ENCODE peak calls at places on chromosome 4, in seven cellular contexts. B, C, M, U, V, X and A are unnamed samples. For H3K36me3 and H3K4me1, the result is how much of the 10 kb centered on the place peaks cover.

GRCh38 chr4:122005064-122005755 is 53.4 kb upstream of the TRPC3 start:
- DNase-seq in B (no peak), V (peak), M (no peak), X (no peak), U (no peak), C (peak), A (peak)

GRCh38 chr4:185754961-185755360 is 57.0 kb downstream of the SORBS2 start:
- DNase-seq in M (no peak), C (no peak), U (no peak), V (no peak), X (no peak), B (peak), A (no peak)

GRCh38 chr4:20520901-20521300 is 179.4 kb upstream of the PACRGL start:
- DNase-seq in V (peak), X (no peak), M (no peak), U (no peak), C (no peak), B (no peak), A (peak)

GRCh38 chr4:107531927-107532326 is 188.1 kb downstream of the PAPSS1 start:
- DNase-seq in U (no peak), X (no peak), B (no peak), C (no peak), M (no peak), V (no peak), A (no peak)

GRCh38 chr4:153661215-153661822 is 22.8 kb upstream of the TLR2 start:
- DNase-seq in X (peak), U (no peak), B (no peak), C (no peak), M (no peak), V (peak), A (peak)

GRCh38 chr4:84917869-84918600 is 48.5 kb downstream of the WDFY3 start:
- DNase-seq in C (no peak), U (no peak), V (no peak), X (no peak), M (no peak), B (no peak), A (no peak)

GRCh38 chr4:125433453-125433852 is 118.7 kb downstream of the FAT4 start:
- DNase-seq in M (no peak), X (no peak), U (no peak), B (no peak), V (peak), C (no peak), A (peak)

GRCh38 chr4:165454426-165454825 is 75.6 kb downstream of the CPE start:
- DNase-seq in C (no peak), U (no peak), X (no peak), M (no peak), B (no peak), V (no peak), A (no peak)

GRCh38 chr4:121796283-121796682 is 4.8 kb upstream of the EXOSC9 start:
- DNase-seq in V (no peak), M (no peak), C (no peak), B (no peak), U (no peak), X (no peak), A (no peak)

GRCh38 chr4:146370841-146371240 is 150.9 kb downstream of the SLC10A7 start:
- DNase-seq in B (no peak), X (no peak), V (no peak), M (no peak), U (no peak), C (no peak), A (no peak)

GRCh38 chr4:184237612-184238011 is 19.9 kb upstream of the ENPP6 start:
- DNase-seq in V (no peak), B (no peak), M (no peak), C (no peak), X (no peak), U (no peak), A (no peak)

GRCh38 chr4:74223801-74224200 is 65.9 kb downstream of the MTHFD2L start:
- DNase-seq in C (no peak), X (no peak), U (no peak), M (no peak), B (no peak), V (peak), A (peak)

GRCh38 chr4:39637572-39638357 is 900 bp downstream of the SMIM14 start:
- DNase-seq in M (peak), V (peak), C (peak), B (peak), X (peak), U (no peak), A (peak)

GRCh38 chr4:140351778-140352177 is 21.7 kb upstream of the SCOC start:
- DNase-seq in C (no peak), M (no peak), V (no peak), B (no peak), U (no peak), X (no peak), A (no peak)

GRCh38 chr4:94412019-94413017 is 39.4 kb upstream of the PDLIM5 start:
- DNase-seq in C (peak), V (peak), X (no peak), M (no peak), B (no peak), U (no peak), A (peak)

GRCh38 chr4:36178489-36178888 is 65.8 kb downstream of the ARAP2 start:
- DNase-seq in V (no peak), M (no peak), B (no peak), U (no peak), X (no peak), C (no peak), A (no peak)

GRCh38 chr4:21697583-21697982 is 251.0 kb downstream of the KCNIP4 start:
- DNase-seq in X (no peak), C (no peak), B (no peak), V (peak), U (no peak), M (peak), A (peak)

GRCh38 chr4:175412744-175413143 is 399.3 kb downstream of the GPM6A start:
- DNase-seq in C (no peak), X (no peak), V (peak), U (no peak), M (no peak), B (no peak), A (peak)

GRCh38 chr4:78747328-78747946 is 28.7 kb upstream of the BMP2K start:
- DNase-seq in C (no peak), B (no peak), V (peak), U (no peak), M (no peak), X (no peak), A (peak)

GRCh38 chr4:8675383-8675782 is 82.8 kb downstream of the CPZ start:
- DNase-seq in X (no peak), V (no peak), U (no peak), M (no peak), C (no peak), B (no peak), A (peak)

GRCh38 chr4:74217365-74217764 is 59.4 kb downstream of the MTHFD2L start:
- DNase-seq in V (peak), C (no peak), U (no peak), M (no peak), X (no peak), B (no peak), A (peak)

GRCh38 chr4:13640149-13640671 is 12.7 kb upstream of the BOD1L1 start:
- DNase-seq in V (peak), X (no peak), U (no peak), M (no peak), C (no peak), B (no peak), A (peak)

GRCh38 chr4:98686847-98687246 is 28.4 kb upstream of the TSPAN5 start:
- DNase-seq in B (no peak), M (no peak), C (no peak), V (no peak), X (no peak), U (no peak), A (no peak)

GRCh38 chr4:19375405-19375804 is 876.3 kb upstream of the SLIT2 start:
- DNase-seq in C (no peak), V (no peak), B (no peak), M (no peak), X (no peak), U (no peak), A (no peak)

GRCh38 chr4:186015212-186015817 is 53.6 kb upstream of the TLR3 start:
- DNase-seq in B (no peak), M (no peak), V (no peak), U (no peak), X (no peak), C (no peak), A (no peak)

GRCh38 chr4:145061325-145061920 is 36.6 kb downstream of the ANAPC10 start:
- DNase-seq in B (no peak), U (no peak), C (no peak), M (peak), V (peak), X (no peak), A (peak)

GRCh38 chr4:6019316-6020263 is 1.4 kb upstream of the C4orf50 start:
- DNase-seq in M (peak), B (peak), U (no peak), V (peak), X (peak), C (no peak), A (peak)

GRCh38 chr4:20474119-20474518 is 222.4 kb downstream of the SLIT2 start:
- DNase-seq in C (no peak), V (peak), B (no peak), X (no peak), U (no peak), M (no peak), A (peak)

DNA sequence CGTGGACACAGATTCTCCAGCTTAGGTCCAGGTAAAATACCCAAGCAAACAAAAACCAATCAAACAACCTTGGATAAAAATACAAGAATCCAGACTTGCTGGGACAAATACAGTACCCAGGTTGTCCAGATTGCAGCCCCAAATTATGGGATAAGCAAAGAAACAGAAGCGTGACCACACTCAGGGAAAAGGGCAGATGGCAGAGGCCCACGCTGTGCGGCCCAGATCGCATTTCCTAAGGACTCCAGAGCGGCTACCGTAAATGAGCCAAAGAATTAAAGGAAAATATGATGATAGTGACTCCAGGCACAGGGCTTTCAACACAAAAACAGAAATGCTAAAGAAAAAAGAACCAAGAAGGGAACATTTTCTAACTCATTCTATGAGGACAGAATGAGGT is 50.3 kb downstream of the FGFRL1 start:
- DNase-seq in V (no peak), X (no peak), B (no peak), U (no peak), C (no peak), M (no peak), A (no peak)
- H3K36me3 ChIP-seq in V (under half), X (under half), B (under half), U (under half), C (under half), M (under half), A (under half)

GRCh38 chr4:87014284-87014782 is 79.5 kb downstream of the AFF1 start:
- DNase-seq in U (no peak), B (no peak), C (no peak), M (no peak), X (no peak), V (peak), A (peak)

GRCh38 chr4:87009095-87009648 is 74.4 kb downstream of the AFF1 start:
- DNase-seq in V (no peak), U (no peak), B (no peak), C (peak), M (no peak), X (no peak), A (no peak)

GRCh38 chr4:87010192-87010591 is 75.4 kb downstream of the AFF1 start:
- DNase-seq in V (no peak), B (no peak), M (no peak), X (no peak), U (no peak), C (no peak), A (no peak)

GRCh38 chr4:87012265-87012953 is 77.6 kb downstream of the AFF1 start:
- DNase-seq in U (no peak), M (no peak), X (no peak), B (no peak), C (no peak), V (no peak), A (no peak)

GRCh38 chr4:87011340-87012034 is 76.7 kb downstream of the AFF1 start:
- DNase-seq in U (no peak), B (no peak), C (no peak), V (peak), M (no peak), X (no peak), A (peak)
- H3K4me1 ChIP-seq in U (half or more), B (under half), C (half or more), V (under half), M (under half), X (under half), A (half or more)

GRCh38 chr4:66647468-66647867 is 897.8 kb downstream of the CENPC start:
- DNase-seq in U (no peak), M (no peak), X (no peak), C (no peak), B (no peak), V (no peak), A (no peak)

GRCh38 chr4:66653937-66654336 is 891.4 kb downstream of the CENPC start:
- DNase-seq in U (no peak), B (no peak), C (no peak), X (no peak), V (no peak), M (no peak), A (peak)

GRCh38 chr4:66647915-66648314 is 897.4 kb downstream of the CENPC start:
- DNase-seq in C (no peak), B (no peak), M (no peak), V (no peak), U (no peak), X (no peak), A (no peak)

GRCh38 chr4:66649236-66649635 is 896.1 kb downstream of the CENPC start:
- DNase-seq in B (no peak), C (no peak), M (no peak), V (no peak), X (no peak), U (no peak), A (no peak)
- H3K36me3 ChIP-seq in B (under half), C (under half), M (under half), V (under half), X (under half), U (under half), A (under half)

GRCh38 chr4:48777739-48778138 is 2.3 kb downstream of the FRYL start:
- DNase-seq in U (no peak), V (no peak), M (no peak), B (no peak), C (no peak), X (no peak), A (no peak)

GRCh38 chr4:48767055-48767454 is 13.0 kb downstream of the FRYL start:
- DNase-seq in C (no peak), V (no peak), M (no peak), X (no peak), B (no peak), U (no peak), A (no peak)

GRCh38 chr4:48767530-48767929 is 12.5 kb downstream of the FRYL start:
- DNase-seq in B (no peak), C (no peak), M (no peak), V (no peak), X (no peak), U (no peak), A (no peak)

GRCh38 chr4:48774760-48775398 is 5.2 kb downstream of the FRYL start:
- DNase-seq in X (no peak), M (no peak), C (no peak), B (no peak), V (no peak), U (no peak), A (no peak)

GRCh38 chr4:48772568-48772967 is 7.5 kb downstream of the FRYL start:
- DNase-seq in C (no peak), B (no peak), X (no peak), M (no peak), U (no peak), V (no peak), A (no peak)
- H3K4me1 ChIP-seq in C (half or more), B (under half), X (under half), M (under half), U (half or more), V (under half), A (under half)

GRCh38 chr4:85952982-85953650 is 406.7 kb downstream of the MAPK10 start:
- DNase-seq in C (no peak), X (no peak), M (no peak), B (no peak), U (no peak), V (no peak), A (peak)
- H3K36me3 ChIP-seq in C (under half), X (under half), M (under half), B (under half), U (under half), V (under half), A (under half)

GRCh38 chr4:76979236-76979635 is 29.7 kb downstream of the SEPTIN11 start:
- DNase-seq in C (no peak), B (no peak), X (no peak), V (no peak), M (no peak), U (no peak), A (no peak)

GRCh38 chr4:76977731-76978350 is 28.3 kb downstream of the SEPTIN11 start:
- DNase-seq in X (no peak), U (no peak), V (peak), B (no peak), M (no peak), C (no peak), A (peak)

GRCh38 chr4:76982638-76983579 is 33.4 kb downstream of the SEPTIN11 start:
- DNase-seq in U (no peak), M (no peak), C (no peak), B (no peak), X (no peak), V (no peak), A (peak)

GRCh38 chr4:76981649-76982048 is 32.1 kb downstream of the SEPTIN11 start:
- DNase-seq in B (no peak), M (no peak), U (no peak), C (no peak), X (no peak), V (peak), A (peak)

GRCh38 chr4:76980280-76980679 is 30.7 kb downstream of the SEPTIN11 start:
- DNase-seq in V (no peak), U (no peak), B (no peak), C (no peak), X (no peak), M (no peak), A (no peak)
- H3K4me1 ChIP-seq in V (under half), U (half or more), B (under half), C (half or more), X (under half), M (under half), A (half or more)

DNA sequence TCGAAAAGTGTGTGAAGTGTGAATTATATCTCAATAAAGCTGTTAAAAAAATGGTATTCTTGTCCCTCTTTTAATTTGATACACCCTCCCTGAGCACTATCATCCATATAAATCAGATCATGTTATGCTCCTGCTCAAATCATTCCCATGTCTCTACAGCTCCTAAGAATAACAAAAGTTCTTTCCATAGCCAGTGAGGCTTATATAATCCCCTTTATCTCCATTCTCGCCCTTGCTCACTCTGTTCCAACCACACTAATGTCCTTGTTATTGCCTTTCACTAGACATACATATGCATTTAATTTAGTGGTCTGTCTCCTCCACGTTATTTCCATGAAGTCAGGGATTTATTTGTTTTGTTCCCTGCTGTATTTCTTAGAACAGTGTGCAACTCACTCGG is 10.5 kb downstream of the ZGRF1 start:
- DNase-seq in M (no peak), V (no peak), U (no peak), B (no peak), C (no peak), X (no peak), A (no peak)
- H3K36me3 ChIP-seq in M (under half), V (under half), U (under half), B (under half), C (under half), X (under half), A (under half)